ENCODE peak calls at places on chromosomes 6 and 20, in eight cellular contexts. N is right cardiac atrium, V is osteoblast, U is upper lobe of right lung, Z is tibial artery, S is IMR-90, I is A549, L is esophagus muscularis mucosa. J is an unnamed sample. For H3K4me1, the result is how much of the 10 kb centered on the place peaks cover.

GRCh38 chr20:63307538-63308217 is 14.7 kb downstream of the COL20A1 start:
- DNase-seq in N (peak), V (no peak), U (no peak), Z (no peak), S (no peak), I (no peak), L (no peak), J (no peak)

GRCh38 chr6:41167173-41167963 is 4.5 kb upstream of the TREM2 start:
- DNase-seq in N (peak), V (no peak), U (no peak), Z (no peak), S (peak), I (no peak), L (peak), J (no peak)

GRCh38 chr20:48698507-48699267 is 129.1 kb downstream of the PREX1 start:
- DNase-seq in N (no peak), V (peak), U (peak), Z (no peak), S (no peak), I (no peak), L (no peak), J (no peak)

GRCh38 chr20:19949195-19949867 is 67.8 kb upstream of the NAA20 start:
- DNase-seq in N (no peak), V (no peak), U (no peak), Z (peak), S (no peak), I (no peak), L (no peak), J (no peak)

GRCh38 chr6:144931172-144932035 is 646.3 kb downstream of the UTRN start:
- DNase-seq in N (no peak), V (no peak), U (no peak), Z (no peak), S (peak), I (peak), L (no peak), J (no peak)

GRCh38 chr20:38452880-38453624 is 17.9 kb upstream of the SNHG17 start:
- DNase-seq in N (peak), V (peak), U (no peak), Z (no peak), S (peak), I (no peak), L (no peak), J (no peak)

GRCh38 chr20:39089029-39089428 is 126.9 kb downstream of the DHX35 start:
- DNase-seq in N (no peak), V (no peak), U (no peak), Z (no peak), S (no peak), I (no peak), L (no peak), J (no peak)

GRCh38 chr20:13149371-13149770 is 71.7 kb upstream of the ISM1 start:
- DNase-seq in N (no peak), V (no peak), U (no peak), Z (no peak), S (no peak), I (no peak), L (no peak), J (no peak)

GRCh38 chr6:157614026-157614484 is 209.0 kb upstream of the SNX9 start:
- DNase-seq in N (no peak), V (no peak), U (no peak), Z (peak), S (peak), I (no peak), L (no peak), J (no peak)

GRCh38 chr6:130252527-130253237 is 29.9 kb upstream of the SAMD3 start:
- DNase-seq in N (no peak), V (no peak), U (no peak), Z (no peak), S (no peak), I (no peak), L (no peak), J (no peak)

GRCh38 chr6:144158133-144158532 is 7.8 kb downstream of the STX11 start:
- DNase-seq in N (peak), V (peak), U (no peak), Z (no peak), S (peak), I (peak), L (no peak), J (no peak)

GRCh38 chr6:137309078-137309762 is 90.0 kb upstream of the IFNGR1 start:
- DNase-seq in N (peak), V (no peak), U (peak), Z (peak), S (peak), I (peak), L (no peak), J (peak)

GRCh38 chr6:112031956-112032355 is 21.9 kb upstream of the CCN6 start:
- DNase-seq in N (no peak), V (no peak), U (no peak), Z (no peak), S (no peak), I (no peak), L (no peak), J (no peak)

GRCh38 chr6:161437851-161438250 is 164.0 kb upstream of the AGPAT4 start:
- DNase-seq in N (no peak), V (no peak), U (no peak), Z (no peak), S (peak), I (no peak), L (no peak), J (no peak)

GRCh38 chr6:43276180-43277082 is 21.6 kb upstream of the SLC22A7 start:
- DNase-seq in N (peak), V (peak), U (no peak), Z (no peak), S (no peak), I (no peak), L (no peak), J (no peak)

GRCh38 chr20:18729426-18729825 is 84.2 kb upstream of the SCP2D1 start:
- DNase-seq in N (no peak), V (no peak), U (no peak), Z (no peak), S (no peak), I (no peak), L (no peak), J (no peak)

GRCh38 chr6:34027445-34027936 is 118.4 kb downstream of the GRM4 start:
- DNase-seq in N (peak), V (peak), U (peak), Z (no peak), S (peak), I (peak), L (no peak), J (no peak)

GRCh38 chr6:87483929-87484328 is 11.2 kb downstream of the SLC35A1 start:
- DNase-seq in N (peak), V (no peak), U (no peak), Z (no peak), S (peak), I (peak), L (no peak), J (no peak)

GRCh38 chr6:112636650-112637260 is 289.6 kb downstream of the RFPL4B start:
- DNase-seq in N (no peak), V (peak), U (no peak), Z (no peak), S (peak), I (no peak), L (no peak), J (no peak)

GRCh38 chr6:10407674-10408054 is 7.2 kb downstream of the TFAP2A start:
- DNase-seq in N (no peak), V (no peak), U (no peak), Z (no peak), S (no peak), I (no peak), L (no peak), J (no peak)

GRCh38 chr6:36133912-36134311 is 3.6 kb downstream of the MAPK13 start:
- DNase-seq in N (no peak), V (peak), U (no peak), Z (no peak), S (no peak), I (no peak), L (no peak), J (no peak)

GRCh38 chr6:163180874-163181541 is 233.5 kb upstream of the QKI start:
- DNase-seq in N (peak), V (peak), U (peak), Z (peak), S (no peak), I (peak), L (peak), J (peak)

GRCh38 chr6:8904754-8905153 is 469.4 kb upstream of the SLC35B3 start:
- DNase-seq in N (no peak), V (no peak), U (no peak), Z (no peak), S (no peak), I (peak), L (no peak), J (no peak)

GRCh38 chr6:20712011-20712410 is 177.8 kb downstream of the CDKAL1 start:
- DNase-seq in N (no peak), V (no peak), U (no peak), Z (no peak), S (no peak), I (no peak), L (no peak), J (no peak)

GRCh38 chr20:53210931-53211330 is 238.8 kb downstream of the TSHZ2 start:
- DNase-seq in N (no peak), V (no peak), U (no peak), Z (no peak), S (no peak), I (no peak), L (no peak), J (no peak)

GRCh38 chr6:10993896-10994295 is 50.2 kb downstream of the ELOVL2 start:
- DNase-seq in N (no peak), V (no peak), U (no peak), Z (no peak), S (no peak), I (no peak), L (no peak), J (no peak)

GRCh38 chr6:30151580-30151979 is 9.4 kb downstream of the TRIM10 start:
- DNase-seq in N (no peak), V (no peak), U (no peak), Z (no peak), S (no peak), I (no peak), L (peak), J (no peak)

GRCh38 chr20:32535953-32536823 is 48.9 kb downstream of the NOL4L start:
- DNase-seq in N (peak), V (peak), U (peak), Z (no peak), S (peak), I (peak), L (no peak), J (peak)

GRCh38 chr6:26044140-26045045 is 42.8 kb upstream of the HFE start:
- DNase-seq in N (peak), V (no peak), U (peak), Z (no peak), S (peak), I (peak), L (no peak), J (peak)

GRCh38 chr6:124066995-124067552 is 263.4 kb downstream of the NKAIN2 start:
- DNase-seq in N (no peak), V (no peak), U (no peak), Z (no peak), S (no peak), I (no peak), L (no peak), J (no peak)

GRCh38 chr6:37074053-37074827 is 68.8 kb downstream of the FGD2 start:
- DNase-seq in N (peak), V (peak), U (no peak), Z (no peak), S (peak), I (no peak), L (no peak), J (no peak)

GRCh38 chr6:82951389-82951788 is 114.3 kb downstream of the UBE3D start:
- DNase-seq in N (no peak), V (no peak), U (no peak), Z (no peak), S (no peak), I (no peak), L (no peak), J (no peak)

GRCh38 chr20:62815066-62815991 is 1.5 kb upstream of the COL9A3 start:
- DNase-seq in N (peak), V (peak), U (no peak), Z (no peak), S (peak), I (no peak), L (no peak), J (no peak)

GRCh38 chr6:376823-377571 is 14.6 kb upstream of the IRF4 start:
- DNase-seq in N (no peak), V (no peak), U (no peak), Z (peak), S (no peak), I (no peak), L (no peak), J (no peak)

GRCh38 chr6:22333802-22334201 is 37.0 kb upstream of the PRL start:
- DNase-seq in N (no peak), V (no peak), U (no peak), Z (no peak), S (peak), I (no peak), L (no peak), J (no peak)

GRCh38 chr20:37596890-37597539 is 69.3 kb upstream of the BLCAP start:
- DNase-seq in N (no peak), V (no peak), U (no peak), Z (no peak), S (no peak), I (no peak), L (no peak), J (no peak)

GRCh38 chr20:10640897-10641296 is 32.9 kb downstream of the JAG1 start:
- DNase-seq in N (no peak), V (no peak), U (no peak), Z (no peak), S (no peak), I (no peak), L (no peak), J (no peak)

GRCh38 chr20:10637062-10637559 is 36.7 kb downstream of the JAG1 start:
- DNase-seq in N (peak), V (peak), U (no peak), Z (peak), S (peak), I (no peak), L (no peak), J (no peak)

GRCh38 chr20:10637563-10637962 is 36.2 kb downstream of the JAG1 start:
- DNase-seq in N (no peak), V (no peak), U (no peak), Z (no peak), S (no peak), I (no peak), L (no peak), J (no peak)

GRCh38 chr20:10639762-10640556 is 33.8 kb downstream of the JAG1 start:
- DNase-seq in N (peak), V (no peak), U (no peak), Z (peak), S (no peak), I (no peak), L (no peak), J (no peak)

DNA sequence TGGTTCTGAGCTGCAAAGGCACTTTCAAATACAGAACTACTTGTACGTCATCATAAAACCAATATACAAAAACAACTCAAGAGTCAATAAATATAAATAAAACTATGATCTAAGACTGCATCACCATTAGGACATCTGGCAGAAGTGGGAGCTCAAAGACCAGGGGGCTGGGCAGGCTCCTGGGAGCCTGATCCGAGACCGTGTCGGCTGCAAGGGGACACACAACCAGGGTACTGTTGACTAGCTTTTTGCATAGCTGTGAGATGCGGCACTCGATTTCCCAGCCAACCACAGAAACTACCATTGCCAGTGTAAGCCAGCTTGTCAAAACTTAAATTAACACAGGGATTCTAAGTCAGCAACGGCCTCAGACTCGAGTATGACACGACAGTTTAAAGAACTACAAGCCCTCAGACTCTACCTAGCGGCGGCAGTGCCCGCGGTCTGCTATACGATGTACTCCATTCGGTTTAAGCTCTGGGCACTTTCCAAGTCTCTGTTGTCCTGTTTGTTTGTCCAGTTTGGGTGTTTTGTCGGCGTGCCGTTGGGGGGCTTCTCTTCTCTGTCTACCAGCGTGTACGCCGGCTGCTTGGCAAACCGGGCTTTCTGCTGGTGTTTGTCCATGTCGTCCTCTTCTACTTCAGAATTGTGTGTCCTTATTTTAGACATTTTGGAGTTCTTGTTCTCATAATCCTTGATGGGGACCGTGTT is 34.6 kb downstream of the JAG1 start:
- DNase-seq in N (no peak), V (no peak), U (no peak), Z (peak), S (peak), I (no peak), L (no peak), J (no peak)
- H3K4me1 ChIP-seq in N (under half), V (under half), U (under half), Z (half or more), S (under half), I (half or more), L (under half), J (under half)

GRCh38 chr6:147508871-147509608 is 550 bp downstream of the SAMD5 start:
- DNase-seq in N (peak), V (peak), U (peak), Z (no peak), S (no peak), I (peak), L (no peak), J (no peak)

GRCh38 chr6:147509900-147510299 is 1.4 kb downstream of the SAMD5 start:
- DNase-seq in N (no peak), V (no peak), U (no peak), Z (no peak), S (no peak), I (no peak), L (no peak), J (no peak)

GRCh38 chr6:147506704-147507114 is 1.8 kb upstream of the SAMD5 start:
- DNase-seq in N (peak), V (peak), U (peak), Z (peak), S (peak), I (peak), L (no peak), J (peak)

GRCh38 chr6:147507162-147508072 is 1.1 kb upstream of the SAMD5 start:
- DNase-seq in N (peak), V (peak), U (peak), Z (no peak), S (no peak), I (peak), L (no peak), J (peak)

DNA sequence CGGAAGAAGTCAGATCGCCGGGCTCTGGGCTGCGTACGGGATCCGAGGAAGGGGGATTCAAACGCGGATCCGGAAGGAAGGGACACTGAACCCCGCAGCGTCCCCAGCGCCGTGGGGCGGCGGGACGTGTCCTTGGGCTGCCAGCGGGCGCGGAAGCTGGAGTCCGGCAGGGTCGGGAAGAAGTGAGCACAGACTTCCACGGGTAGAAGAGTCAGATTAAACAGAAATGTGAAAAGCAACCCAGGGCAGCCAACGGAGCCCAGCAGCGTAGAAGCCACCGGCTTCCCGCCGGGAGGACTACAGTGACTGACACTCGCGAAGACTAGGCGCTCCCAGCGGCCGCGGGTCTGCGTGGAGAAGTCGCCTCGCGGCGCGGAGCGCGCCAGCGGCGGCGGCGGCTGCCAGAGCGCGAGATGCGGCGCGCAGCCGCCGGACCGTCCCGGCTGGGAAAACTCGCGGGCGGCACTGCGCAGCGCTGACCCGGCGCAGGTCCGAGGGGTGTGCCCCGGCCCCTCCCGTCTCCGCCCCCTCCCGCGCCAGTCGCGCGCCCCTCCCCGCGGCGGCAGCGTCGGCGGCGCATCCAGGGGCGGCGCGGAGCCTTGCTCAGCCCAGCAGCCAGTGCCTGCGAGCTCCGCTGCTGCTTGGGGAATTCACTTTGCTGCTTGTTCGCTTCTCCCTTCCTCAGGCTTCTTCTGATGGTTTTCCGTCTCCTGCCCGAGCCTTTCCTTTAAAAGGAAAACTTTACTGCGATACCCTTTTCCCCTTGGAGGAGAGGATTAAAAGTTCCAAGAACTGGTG is at the start of gene SAMD5:
- DNase-seq in N (peak), V (peak), U (peak), Z (peak), S (peak), I (peak), L (no peak), J (peak)
- H3K4me3 ChIP-seq in N (peak), V (peak), U (peak), Z (peak), S (peak), I (peak), L (peak), J (peak)

DNA sequence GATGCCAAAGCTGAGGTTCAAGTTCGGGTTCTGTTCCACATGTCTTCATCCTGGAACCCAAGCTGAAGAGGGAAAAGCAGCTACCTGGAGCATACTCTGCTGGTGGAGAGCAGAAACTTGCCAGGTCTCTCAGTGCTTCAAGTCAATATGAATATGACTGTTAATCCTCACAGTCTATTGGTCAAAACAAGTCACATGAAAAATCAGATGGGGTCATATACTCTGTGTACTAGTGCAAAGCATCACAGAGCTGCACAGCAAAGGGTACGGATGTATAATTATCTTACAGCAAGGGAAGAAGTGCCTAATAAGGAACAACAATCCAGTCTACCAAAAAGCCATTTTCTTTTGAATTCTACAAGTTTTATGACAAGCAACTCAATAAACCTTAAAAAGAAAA is 11.6 kb downstream of the NCOA7 start:
- DNase-seq in N (no peak), V (no peak), U (no peak), Z (no peak), S (no peak), I (no peak), L (no peak), J (no peak)
- H3K4me1 ChIP-seq in N (under half), V (under half), U (under half), Z (under half), S (under half), I (under half), L (under half), J (under half)

GRCh38 chr6:85450578-85450884 is 648 bp downstream of the NT5E start:
- DNase-seq in N (no peak), V (no peak), U (no peak), Z (no peak), S (no peak), I (no peak), L (no peak), J (no peak)

GRCh38 chr6:85451586-85452306 is 1.9 kb downstream of the NT5E start:
- DNase-seq in N (no peak), V (peak), U (no peak), Z (no peak), S (no peak), I (peak), L (no peak), J (no peak)

GRCh38 chr6:85453490-85453889 is 3.6 kb downstream of the NT5E start:
- DNase-seq in N (no peak), V (no peak), U (no peak), Z (no peak), S (no peak), I (no peak), L (no peak), J (no peak)

GRCh38 chr6:85452441-85452881 is 2.6 kb downstream of the NT5E start:
- DNase-seq in N (no peak), V (peak), U (no peak), Z (no peak), S (peak), I (peak), L (no peak), J (no peak)

DNA sequence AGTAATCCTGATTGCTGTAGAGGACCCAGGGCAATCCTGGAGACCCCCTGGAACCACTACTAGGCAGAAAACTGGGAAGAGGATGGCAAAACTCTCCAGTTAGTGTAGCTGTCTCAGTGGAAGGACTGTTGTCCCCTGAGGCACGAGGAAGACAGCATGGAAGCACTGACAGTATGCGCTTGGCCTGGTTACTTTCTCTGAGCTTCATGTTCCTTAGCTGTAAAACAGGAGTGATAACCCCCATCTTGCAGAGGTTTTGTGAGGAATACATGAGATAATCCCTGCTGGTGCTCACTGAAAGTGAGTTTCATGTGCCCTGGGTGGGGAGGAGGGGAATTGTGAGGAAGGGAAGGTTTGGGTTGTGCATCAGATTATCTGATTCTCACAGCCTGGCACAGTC is 3.2 kb downstream of the NT5E start:
- DNase-seq in N (no peak), V (no peak), U (no peak), Z (no peak), S (no peak), I (no peak), L (no peak), J (no peak)
- H3K4me3 ChIP-seq in N (no peak), V (peak), U (no peak), Z (peak), S (peak), I (no peak), L (no peak), J (no peak)

J was measured in left lung.